ENCODE peak calls at places on chromosomes 1 and 21, in four cellular contexts. One of them, this sample, is unnamed.

GRCh38 chr1:53683986-53684740 is 54.8 kb downstream of the GLIS1 start:
- DNase-seq in stimulated activated CD4-positive, alpha-beta T cell treated with anti-CD3 and anti-CD28 coated beads, Interleukin-1b, Interleukin-23, amount 100 ng/mL, for 1 hour: no peak
- DNase-seq in astrocyte of the spinal cord: no peak
- DNase-seq in NCI-H748 treated with DMSO at 0.1 percent for 48 hours: no peak
- DNase-seq in this sample: no peak

GRCh38 chr1:65963161-65963888 is 170.6 kb downstream of the PDE4B start:
- DNase-seq in stimulated activated CD4-positive, alpha-beta T cell treated with anti-CD3 and anti-CD28 coated beads, Interleukin-1b, Interleukin-23, amount 100 ng/mL, for 1 hour: no peak
- DNase-seq in astrocyte of the spinal cord: no peak
- DNase-seq in NCI-H748 treated with DMSO at 0.1 percent for 48 hours: no peak
- DNase-seq in this sample: no peak

GRCh38 chr1:24636661-24637357 is 6.3 kb upstream of the SRRM1 start:
- DNase-seq in astrocyte of the spinal cord: no peak
- DNase-seq in NCI-H748 treated with DMSO at 0.1 percent for 48 hours: no peak
- DNase-seq in stimulated activated CD4-positive, alpha-beta T cell treated with anti-CD3 and anti-CD28 coated beads, Interleukin-1b, Interleukin-23, amount 100 ng/mL, for 1 hour: no peak
- DNase-seq in this sample: no peak

GRCh38 chr1:176193023-176193422 is 14.1 kb downstream of the COP1 start:
- DNase-seq in astrocyte of the spinal cord: no peak
- DNase-seq in stimulated activated CD4-positive, alpha-beta T cell treated with anti-CD3 and anti-CD28 coated beads, Interleukin-1b, Interleukin-23, amount 100 ng/mL, for 1 hour: no peak
- DNase-seq in NCI-H748 treated with DMSO at 0.1 percent for 48 hours: no peak
- DNase-seq in this sample: no peak

GRCh38 chr1:181482521-181483083 is 715 bp upstream of the CACNA1E start:
- DNase-seq in NCI-H748 treated with DMSO at 0.1 percent for 48 hours: no peak
- DNase-seq in stimulated activated CD4-positive, alpha-beta T cell treated with anti-CD3 and anti-CD28 coated beads, Interleukin-1b, Interleukin-23, amount 100 ng/mL, for 1 hour: no peak
- DNase-seq in astrocyte of the spinal cord: no peak
- DNase-seq in this sample: no peak

GRCh38 chr1:87176090-87176489 is 152.6 kb upstream of the LMO4 start:
- DNase-seq in NCI-H748 treated with DMSO at 0.1 percent for 48 hours: no peak
- DNase-seq in stimulated activated CD4-positive, alpha-beta T cell treated with anti-CD3 and anti-CD28 coated beads, Interleukin-1b, Interleukin-23, amount 100 ng/mL, for 1 hour: no peak
- DNase-seq in astrocyte of the spinal cord: no peak
- DNase-seq in this sample: no peak

GRCh38 chr1:230694991-230695390 is 18.9 kb downstream of the AGT start:
- DNase-seq in astrocyte of the spinal cord: no peak
- DNase-seq in NCI-H748 treated with DMSO at 0.1 percent for 48 hours: no peak
- DNase-seq in stimulated activated CD4-positive, alpha-beta T cell treated with anti-CD3 and anti-CD28 coated beads, Interleukin-1b, Interleukin-23, amount 100 ng/mL, for 1 hour: no peak
- DNase-seq in this sample: no peak

GRCh38 chr1:1776672-1777393 is 1.4 kb downstream of the NADK start:
- DNase-seq in NCI-H748 treated with DMSO at 0.1 percent for 48 hours: no peak
- DNase-seq in stimulated activated CD4-positive, alpha-beta T cell treated with anti-CD3 and anti-CD28 coated beads, Interleukin-1b, Interleukin-23, amount 100 ng/mL, for 1 hour: no peak
- DNase-seq in astrocyte of the spinal cord: no peak
- DNase-seq in this sample: no peak

GRCh38 chr21:43274022-43274945 is 105.5 kb downstream of the CRYAA start:
- DNase-seq in NCI-H748 treated with DMSO at 0.1 percent for 48 hours: no peak
- DNase-seq in stimulated activated CD4-positive, alpha-beta T cell treated with anti-CD3 and anti-CD28 coated beads, Interleukin-1b, Interleukin-23, amount 100 ng/mL, for 1 hour: no peak
- DNase-seq in astrocyte of the spinal cord: no peak
- DNase-seq in this sample: no peak

GRCh38 chr1:43354936-43355335 is 3.8 kb upstream of the CDC20 start:
- DNase-seq in stimulated activated CD4-positive, alpha-beta T cell treated with anti-CD3 and anti-CD28 coated beads, Interleukin-1b, Interleukin-23, amount 100 ng/mL, for 1 hour: no peak
- DNase-seq in astrocyte of the spinal cord: peak
- DNase-seq in NCI-H748 treated with DMSO at 0.1 percent for 48 hours: no peak
- DNase-seq in this sample: no peak

GRCh38 chr1:116506132-116507004 is 64.5 kb downstream of the CD58 start:
- DNase-seq in NCI-H748 treated with DMSO at 0.1 percent for 48 hours: no peak
- DNase-seq in astrocyte of the spinal cord: no peak
- DNase-seq in stimulated activated CD4-positive, alpha-beta T cell treated with anti-CD3 and anti-CD28 coated beads, Interleukin-1b, Interleukin-23, amount 100 ng/mL, for 1 hour: no peak
- DNase-seq in this sample: no peak

GRCh38 chr1:161816201-161816600 is 50.1 kb downstream of the ATF6 start:
- DNase-seq in astrocyte of the spinal cord: peak
- DNase-seq in NCI-H748 treated with DMSO at 0.1 percent for 48 hours: no peak
- DNase-seq in stimulated activated CD4-positive, alpha-beta T cell treated with anti-CD3 and anti-CD28 coated beads, Interleukin-1b, Interleukin-23, amount 100 ng/mL, for 1 hour: no peak
- DNase-seq in this sample: no peak

GRCh38 chr1:239056940-239057339 is 329.4 kb upstream of the CHRM3 start:
- DNase-seq in stimulated activated CD4-positive, alpha-beta T cell treated with anti-CD3 and anti-CD28 coated beads, Interleukin-1b, Interleukin-23, amount 100 ng/mL, for 1 hour: no peak
- DNase-seq in NCI-H748 treated with DMSO at 0.1 percent for 48 hours: no peak
- DNase-seq in astrocyte of the spinal cord: no peak
- DNase-seq in this sample: no peak

GRCh38 chr1:65946376-65946775 is 153.7 kb downstream of the PDE4B start:
- DNase-seq in stimulated activated CD4-positive, alpha-beta T cell treated with anti-CD3 and anti-CD28 coated beads, Interleukin-1b, Interleukin-23, amount 100 ng/mL, for 1 hour: no peak
- DNase-seq in NCI-H748 treated with DMSO at 0.1 percent for 48 hours: no peak
- DNase-seq in astrocyte of the spinal cord: no peak
- DNase-seq in this sample: no peak

GRCh38 chr1:206784471-206784903 is 12.2 kb upstream of the IL10 start:
- DNase-seq in stimulated activated CD4-positive, alpha-beta T cell treated with anti-CD3 and anti-CD28 coated beads, Interleukin-1b, Interleukin-23, amount 100 ng/mL, for 1 hour: peak
- DNase-seq in astrocyte of the spinal cord: no peak
- DNase-seq in NCI-H748 treated with DMSO at 0.1 percent for 48 hours: no peak
- DNase-seq in this sample: no peak

GRCh38 chr1:6222644-6223043 is 13.1 kb downstream of the ICMT start:
- DNase-seq in astrocyte of the spinal cord: no peak
- DNase-seq in NCI-H748 treated with DMSO at 0.1 percent for 48 hours: no peak
- DNase-seq in stimulated activated CD4-positive, alpha-beta T cell treated with anti-CD3 and anti-CD28 coated beads, Interleukin-1b, Interleukin-23, amount 100 ng/mL, for 1 hour: no peak
- DNase-seq in this sample: no peak

GRCh38 chr1:23344987-23345472 is 946 bp upstream of the HNRNPR start:
- DNase-seq in NCI-H748 treated with DMSO at 0.1 percent for 48 hours: no peak
- DNase-seq in stimulated activated CD4-positive, alpha-beta T cell treated with anti-CD3 and anti-CD28 coated beads, Interleukin-1b, Interleukin-23, amount 100 ng/mL, for 1 hour: no peak
- DNase-seq in astrocyte of the spinal cord: no peak
- DNase-seq in this sample: peak

GRCh38 chr1:6859415-6860343 is 74.4 kb downstream of the CAMTA1 start:
- DNase-seq in astrocyte of the spinal cord: peak
- DNase-seq in stimulated activated CD4-positive, alpha-beta T cell treated with anti-CD3 and anti-CD28 coated beads, Interleukin-1b, Interleukin-23, amount 100 ng/mL, for 1 hour: no peak
- DNase-seq in NCI-H748 treated with DMSO at 0.1 percent for 48 hours: no peak
- DNase-seq in this sample: no peak

This sample was measured in NCI-H526.